ENCODE peak calls at places on chromosomes 3 and 15, in ten cellular contexts. One of them, this sample, is unnamed.

GRCh38 chr3:158105124-158105709 is 1.0 kb downstream of the SHOX2 start:
- DNase-seq in H1: no peak
- DNase-seq in HFF-Myc: no peak
- DNase-seq in CD8-positive, alpha-beta T cell: no peak
- DNase-seq in cardiac muscle cell: no peak
- DNase-seq in left ventricle myocardium inferior: no peak
- DNase-seq in AG04450: no peak
- DNase-seq in OCI-LY7: no peak
- DNase-seq in fibroblast of lung: no peak
- DNase-seq in spleen: peak
- DNase-seq in this sample: no peak

GRCh38 chr3:44146073-44146472 is 95.6 kb upstream of the TOPAZ1 start:
- DNase-seq in H1: no peak
- DNase-seq in HFF-Myc: no peak
- DNase-seq in CD8-positive, alpha-beta T cell: no peak
- DNase-seq in cardiac muscle cell: no peak
- DNase-seq in left ventricle myocardium inferior: no peak
- DNase-seq in AG04450: no peak
- DNase-seq in OCI-LY7: no peak
- DNase-seq in fibroblast of lung: no peak
- DNase-seq in spleen: no peak
- DNase-seq in this sample: no peak

GRCh38 chr3:50516048-50516871 is 12.8 kb upstream of the CACNA2D2 start:
- DNase-seq in H1: peak
- DNase-seq in HFF-Myc: no peak
- DNase-seq in CD8-positive, alpha-beta T cell: no peak
- DNase-seq in cardiac muscle cell: peak
- DNase-seq in left ventricle myocardium inferior: peak
- DNase-seq in AG04450: no peak
- DNase-seq in OCI-LY7: no peak
- DNase-seq in fibroblast of lung: peak
- DNase-seq in spleen: peak
- DNase-seq in this sample: no peak

GRCh38 chr15:70410371-70410975 is 312.8 kb upstream of the TLE3 start:
- DNase-seq in H1: no peak
- DNase-seq in HFF-Myc: no peak
- DNase-seq in CD8-positive, alpha-beta T cell: no peak
- DNase-seq in cardiac muscle cell: peak
- DNase-seq in left ventricle myocardium inferior: no peak
- DNase-seq in AG04450: no peak
- DNase-seq in OCI-LY7: no peak
- DNase-seq in fibroblast of lung: no peak
- DNase-seq in spleen: no peak
- DNase-seq in this sample: no peak

GRCh38 chr3:40690696-40691597 is 166.2 kb downstream of the ZNF621 start:
- DNase-seq in H1: no peak
- DNase-seq in HFF-Myc: no peak
- DNase-seq in CD8-positive, alpha-beta T cell: no peak
- DNase-seq in cardiac muscle cell: no peak
- DNase-seq in left ventricle myocardium inferior: peak
- DNase-seq in AG04450: no peak
- DNase-seq in OCI-LY7: no peak
- DNase-seq in fibroblast of lung: no peak
- DNase-seq in spleen: no peak
- DNase-seq in this sample: no peak

GRCh38 chr3:50260027-50260941 is 8.7 kb upstream of the SEMA3B start:
- DNase-seq in H1: no peak
- DNase-seq in HFF-Myc: no peak
- DNase-seq in CD8-positive, alpha-beta T cell: peak
- DNase-seq in cardiac muscle cell: peak
- DNase-seq in left ventricle myocardium inferior: peak
- DNase-seq in AG04450: no peak
- DNase-seq in OCI-LY7: peak
- DNase-seq in fibroblast of lung: peak
- DNase-seq in spleen: peak
- DNase-seq in this sample: peak

GRCh38 chr3:157888040-157888439 is 218.2 kb downstream of the SHOX2 start:
- DNase-seq in H1: no peak
- DNase-seq in HFF-Myc: no peak
- DNase-seq in CD8-positive, alpha-beta T cell: no peak
- DNase-seq in cardiac muscle cell: no peak
- DNase-seq in left ventricle myocardium inferior: no peak
- DNase-seq in AG04450: no peak
- DNase-seq in OCI-LY7: no peak
- DNase-seq in fibroblast of lung: no peak
- DNase-seq in spleen: no peak
- DNase-seq in this sample: no peak

GRCh38 chr15:101604124-101604874 is 47.9 kb downstream of the TM2D3 start:
- DNase-seq in H1: no peak
- DNase-seq in HFF-Myc: no peak
- DNase-seq in CD8-positive, alpha-beta T cell: no peak
- DNase-seq in cardiac muscle cell: no peak
- DNase-seq in left ventricle myocardium inferior: no peak
- DNase-seq in AG04450: no peak
- DNase-seq in OCI-LY7: no peak
- DNase-seq in fibroblast of lung: no peak
- DNase-seq in spleen: no peak
- DNase-seq in this sample: no peak

GRCh38 chr3:177470200-177470941 is 273.1 kb upstream of the TBL1XR1 start:
- DNase-seq in H1: no peak
- DNase-seq in HFF-Myc: no peak
- DNase-seq in CD8-positive, alpha-beta T cell: no peak
- DNase-seq in cardiac muscle cell: no peak
- DNase-seq in left ventricle myocardium inferior: no peak
- DNase-seq in AG04450: no peak
- DNase-seq in OCI-LY7: no peak
- DNase-seq in fibroblast of lung: no peak
- DNase-seq in spleen: no peak
- DNase-seq in this sample: no peak

GRCh38 chr15:29596266-29596665 is 226.0 kb downstream of the TJP1 start:
- DNase-seq in H1: no peak
- DNase-seq in HFF-Myc: no peak
- DNase-seq in CD8-positive, alpha-beta T cell: no peak
- DNase-seq in cardiac muscle cell: no peak
- DNase-seq in left ventricle myocardium inferior: no peak
- DNase-seq in AG04450: no peak
- DNase-seq in OCI-LY7: peak
- DNase-seq in fibroblast of lung: no peak
- DNase-seq in spleen: no peak
- DNase-seq in this sample: peak

GRCh38 chr3:109336272-109336957 is 931 bp downstream of the DPPA4 start:
- DNase-seq in H1: no peak
- DNase-seq in HFF-Myc: no peak
- DNase-seq in CD8-positive, alpha-beta T cell: no peak
- DNase-seq in cardiac muscle cell: peak
- DNase-seq in left ventricle myocardium inferior: no peak
- DNase-seq in AG04450: no peak
- DNase-seq in OCI-LY7: no peak
- DNase-seq in fibroblast of lung: peak
- DNase-seq in spleen: no peak
- DNase-seq in this sample: no peak

GRCh38 chr15:66156310-66156975 is 97.1 kb downstream of the MEGF11 start:
- DNase-seq in H1: no peak
- DNase-seq in HFF-Myc: no peak
- DNase-seq in CD8-positive, alpha-beta T cell: no peak
- DNase-seq in cardiac muscle cell: no peak
- DNase-seq in left ventricle myocardium inferior: no peak
- DNase-seq in AG04450: no peak
- DNase-seq in OCI-LY7: peak
- DNase-seq in fibroblast of lung: no peak
- DNase-seq in spleen: no peak
- DNase-seq in this sample: no peak

GRCh38 chr15:100726070-100726420 is 123.7 kb downstream of the ASB7 start:
- DNase-seq in H1: no peak
- DNase-seq in HFF-Myc: no peak
- DNase-seq in CD8-positive, alpha-beta T cell: no peak
- DNase-seq in cardiac muscle cell: no peak
- DNase-seq in left ventricle myocardium inferior: no peak
- DNase-seq in AG04450: no peak
- DNase-seq in OCI-LY7: no peak
- DNase-seq in fibroblast of lung: no peak
- DNase-seq in spleen: no peak
- DNase-seq in this sample: no peak

GRCh38 chr3:128734523-128735189 is 8.7 kb downstream of the RAB7A start:
- DNase-seq in H1: no peak
- DNase-seq in HFF-Myc: no peak
- DNase-seq in CD8-positive, alpha-beta T cell: no peak
- DNase-seq in cardiac muscle cell: no peak
- DNase-seq in left ventricle myocardium inferior: no peak
- DNase-seq in AG04450: no peak
- DNase-seq in OCI-LY7: no peak
- DNase-seq in fibroblast of lung: no peak
- DNase-seq in spleen: no peak
- DNase-seq in this sample: no peak

DNA sequence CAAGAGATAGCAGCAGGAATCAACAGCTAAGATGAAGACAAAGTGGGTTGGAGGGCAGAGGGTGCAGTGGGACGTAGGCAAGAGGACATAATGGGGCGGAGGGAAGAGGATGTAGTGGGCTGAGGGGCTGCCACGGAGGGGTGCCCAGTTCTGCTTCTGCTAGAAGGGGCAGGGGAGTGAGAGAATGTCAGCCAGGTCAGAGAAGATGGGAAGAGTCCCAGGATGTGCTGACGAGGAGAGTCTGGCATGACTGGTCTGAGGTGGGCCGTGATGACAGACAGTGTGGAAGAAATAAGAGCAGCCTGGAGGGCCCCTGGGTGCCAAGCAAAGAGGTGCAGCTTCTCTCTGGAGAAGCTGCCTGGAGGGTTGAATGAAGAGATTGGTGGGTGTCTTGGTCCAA is 4.0 kb downstream of the SPSB4 start:
- DNase-seq in H1: no peak
- DNase-seq in HFF-Myc: no peak
- DNase-seq in CD8-positive, alpha-beta T cell: no peak
- DNase-seq in cardiac muscle cell: no peak
- DNase-seq in left ventricle myocardium inferior: no peak
- DNase-seq in AG04450: no peak
- DNase-seq in OCI-LY7: no peak
- DNase-seq in fibroblast of lung: no peak
- DNase-seq in spleen: no peak
- DNase-seq in this sample: no peak
- TF ChIP-seq CTCF in H1: no peak
- TF ChIP-seq CTCF in HFF-Myc: no peak
- TF ChIP-seq CTCF in CD8-positive, alpha-beta T cell: no peak
- TF ChIP-seq CTCF in cardiac muscle cell: no peak
- TF ChIP-seq CTCF in left ventricle myocardium inferior: no peak
- TF ChIP-seq CTCF in AG04450: no peak
- TF ChIP-seq CTCF in OCI-LY7: no peak
- TF ChIP-seq CTCF in fibroblast of lung: no peak
- TF ChIP-seq CTCF in spleen: no peak
- TF ChIP-seq CTCF in this sample: no peak

DNA sequence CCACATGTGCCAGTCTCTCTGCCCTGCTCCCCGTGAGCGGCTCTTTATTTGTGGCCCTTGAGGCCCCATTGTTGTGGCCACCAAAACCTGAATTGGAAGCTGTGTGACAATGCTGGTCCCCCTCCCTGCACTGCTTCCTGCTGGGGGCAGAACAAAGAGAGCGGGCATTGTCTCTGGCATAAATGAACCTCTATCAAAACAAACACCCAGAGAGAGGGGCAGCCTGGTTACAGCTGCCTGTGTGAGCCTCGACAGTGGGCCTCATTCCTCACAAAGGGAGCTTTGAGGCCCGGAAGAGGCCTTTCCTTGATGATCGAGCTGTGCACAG is 152.9 kb downstream of the IGF1R start:
- DNase-seq in H1: no peak
- DNase-seq in HFF-Myc: no peak
- DNase-seq in CD8-positive, alpha-beta T cell: no peak
- DNase-seq in cardiac muscle cell: no peak
- DNase-seq in left ventricle myocardium inferior: no peak
- DNase-seq in AG04450: no peak
- DNase-seq in OCI-LY7: no peak
- DNase-seq in fibroblast of lung: no peak
- DNase-seq in spleen: no peak
- DNase-seq in this sample: no peak
- H3K4me3 ChIP-seq in H1: peak
- H3K4me3 ChIP-seq in HFF-Myc: no peak
- H3K4me3 ChIP-seq in CD8-positive, alpha-beta T cell: no peak
- H3K4me3 ChIP-seq in cardiac muscle cell: no peak
- H3K4me3 ChIP-seq in left ventricle myocardium inferior: no peak
- H3K4me3 ChIP-seq in AG04450: no peak
- H3K4me3 ChIP-seq in OCI-LY7: no peak
- H3K4me3 ChIP-seq in fibroblast of lung: no peak
- H3K4me3 ChIP-seq in spleen: no peak
- H3K4me3 ChIP-seq in this sample: no peak

GRCh38 chr15:84840741-84841429 is 23.7 kb downstream of the ALPK3 start:
- DNase-seq in H1: no peak
- DNase-seq in HFF-Myc: no peak
- DNase-seq in CD8-positive, alpha-beta T cell: no peak
- DNase-seq in cardiac muscle cell: peak
- DNase-seq in left ventricle myocardium inferior: peak
- DNase-seq in AG04450: no peak
- DNase-seq in OCI-LY7: no peak
- DNase-seq in fibroblast of lung: peak
- DNase-seq in spleen: no peak
- DNase-seq in this sample: no peak

GRCh38 chr15:84842781-84843180 is 25.6 kb downstream of the ALPK3 start:
- DNase-seq in H1: no peak
- DNase-seq in HFF-Myc: no peak
- DNase-seq in CD8-positive, alpha-beta T cell: no peak
- DNase-seq in cardiac muscle cell: no peak
- DNase-seq in left ventricle myocardium inferior: no peak
- DNase-seq in AG04450: no peak
- DNase-seq in OCI-LY7: no peak
- DNase-seq in fibroblast of lung: no peak
- DNase-seq in spleen: no peak
- DNase-seq in this sample: no peak

GRCh38 chr15:84840255-84840654 is 23.1 kb downstream of the ALPK3 start:
- DNase-seq in H1: no peak
- DNase-seq in HFF-Myc: no peak
- DNase-seq in CD8-positive, alpha-beta T cell: no peak
- DNase-seq in cardiac muscle cell: no peak
- DNase-seq in left ventricle myocardium inferior: no peak
- DNase-seq in AG04450: no peak
- DNase-seq in OCI-LY7: no peak
- DNase-seq in fibroblast of lung: no peak
- DNase-seq in spleen: no peak
- DNase-seq in this sample: no peak

GRCh38 chr15:84836859-84837258 is 19.7 kb downstream of the ALPK3 start:
- DNase-seq in H1: no peak
- DNase-seq in HFF-Myc: no peak
- DNase-seq in CD8-positive, alpha-beta T cell: no peak
- DNase-seq in cardiac muscle cell: no peak
- DNase-seq in left ventricle myocardium inferior: no peak
- DNase-seq in AG04450: no peak
- DNase-seq in OCI-LY7: no peak
- DNase-seq in fibroblast of lung: no peak
- DNase-seq in spleen: no peak
- DNase-seq in this sample: no peak

GRCh38 chr15:84839714-84840113 is 22.6 kb downstream of the ALPK3 start:
- DNase-seq in H1: no peak
- DNase-seq in HFF-Myc: no peak
- DNase-seq in CD8-positive, alpha-beta T cell: no peak
- DNase-seq in cardiac muscle cell: no peak
- DNase-seq in left ventricle myocardium inferior: no peak
- DNase-seq in AG04450: no peak
- DNase-seq in OCI-LY7: no peak
- DNase-seq in fibroblast of lung: no peak
- DNase-seq in spleen: no peak
- DNase-seq in this sample: no peak
- TF ChIP-seq CTCF in H1: no peak
- TF ChIP-seq CTCF in HFF-Myc: no peak
- TF ChIP-seq CTCF in CD8-positive, alpha-beta T cell: no peak
- TF ChIP-seq CTCF in cardiac muscle cell: no peak
- TF ChIP-seq CTCF in left ventricle myocardium inferior: no peak
- TF ChIP-seq CTCF in AG04450: no peak
- TF ChIP-seq CTCF in OCI-LY7: no peak
- TF ChIP-seq CTCF in fibroblast of lung: no peak
- TF ChIP-seq CTCF in spleen: no peak
- TF ChIP-seq CTCF in this sample: no peak

GRCh38 chr3:4505688-4506558 is 12.8 kb downstream of the ITPR1 start:
- DNase-seq in H1: no peak
- DNase-seq in HFF-Myc: no peak
- DNase-seq in CD8-positive, alpha-beta T cell: no peak
- DNase-seq in cardiac muscle cell: no peak
- DNase-seq in left ventricle myocardium inferior: no peak
- DNase-seq in AG04450: no peak
- DNase-seq in OCI-LY7: peak
- DNase-seq in fibroblast of lung: no peak
- DNase-seq in spleen: no peak
- DNase-seq in this sample: no peak
- H3K4me3 ChIP-seq in H1: no peak
- H3K4me3 ChIP-seq in HFF-Myc: no peak
- H3K4me3 ChIP-seq in CD8-positive, alpha-beta T cell: no peak
- H3K4me3 ChIP-seq in cardiac muscle cell: no peak
- H3K4me3 ChIP-seq in left ventricle myocardium inferior: no peak
- H3K4me3 ChIP-seq in AG04450: no peak
- H3K4me3 ChIP-seq in OCI-LY7: peak
- H3K4me3 ChIP-seq in fibroblast of lung: no peak
- H3K4me3 ChIP-seq in spleen: peak
- H3K4me3 ChIP-seq in this sample: no peak